ENCODE peak calls at places on chromosomes 16 and 17, in ten cellular contexts. C is T-helper 17 cell, D is A549, R is left lung, P is PC-3, I is HepG2, L is lung, F is HCT116, U is K562, T is right cardiac atrium. N is an unnamed sample. For H3K9me3, the result is how much of the 10 kb centered on the place peaks cover.

GRCh38 chr17:64707077-64707591 is 45.0 kb upstream of the SMURF2 start:
- ATAC-seq in C (no peak), D (peak), R (peak), P (peak), I (no peak), L (peak), F (peak), U (no peak), T (peak), N (peak)

GRCh38 chr17:76076765-76077581 is 2.0 kb upstream of the ZACN start:
- ATAC-seq in C (peak), D (no peak), R (no peak), P (no peak), I (no peak), L (no peak), F (no peak), U (no peak), T (no peak), N (no peak)

GRCh38 chr16:84207869-84208268 is 16.9 kb downstream of the ADAD2 start:
- ATAC-seq in C (no peak), D (no peak), R (no peak), P (no peak), I (peak), L (no peak), F (no peak), U (peak), T (no peak), N (no peak)

GRCh38 chr16:49859139-49859947 is 3.4 kb upstream of the ZNF423 start:
- ATAC-seq in C (no peak), D (no peak), R (peak), P (no peak), I (no peak), L (no peak), F (no peak), U (no peak), T (peak), N (no peak)

GRCh38 chr17:39702901-39703893 is 3.3 kb downstream of the ERBB2 start:
- ATAC-seq in C (peak), D (peak), R (peak), P (peak), I (peak), L (no peak), F (no peak), U (peak), T (peak), N (no peak)

GRCh38 chr16:82782715-82783251 is 156.0 kb downstream of the CDH13 start:
- ATAC-seq in C (no peak), D (no peak), R (no peak), P (no peak), I (no peak), L (no peak), F (no peak), U (no peak), T (peak), N (peak)

GRCh38 chr16:17331071-17331521 is 139.7 kb downstream of the XYLT1 start:
- ATAC-seq in C (no peak), D (no peak), R (peak), P (no peak), I (no peak), L (no peak), F (no peak), U (no peak), T (peak), N (peak)

GRCh38 chr17:58377005-58377660 is 25.1 kb upstream of the SUPT4H1 start:
- ATAC-seq in C (no peak), D (no peak), R (peak), P (peak), I (no peak), L (no peak), F (peak), U (no peak), T (no peak), N (no peak)

GRCh38 chr16:1567988-1568387 is 34.5 kb downstream of the TMEM204 start:
- ATAC-seq in C (no peak), D (no peak), R (no peak), P (no peak), I (no peak), L (no peak), F (no peak), U (no peak), T (no peak), N (no peak)

GRCh38 chr16:50259334-50260205 is 6.8 kb upstream of the ADCY7 start:
- ATAC-seq in C (no peak), D (no peak), R (peak), P (no peak), I (peak), L (peak), F (peak), U (no peak), T (peak), N (peak)

GRCh38 chr17:13462161-13462560 is 139.6 kb downstream of the HS3ST3A1 start:
- ATAC-seq in C (no peak), D (no peak), R (peak), P (no peak), I (peak), L (peak), F (no peak), U (no peak), T (no peak), N (no peak)

GRCh38 chr16:21072976-21073375 is 77.7 kb downstream of the DNAH3 start:
- ATAC-seq in C (no peak), D (no peak), R (no peak), P (no peak), I (no peak), L (no peak), F (no peak), U (no peak), T (no peak), N (no peak)

GRCh38 chr16:50721549-50722409 is 20.1 kb upstream of the CYLD start:
- ATAC-seq in C (no peak), D (no peak), R (no peak), P (peak), I (no peak), L (no peak), F (no peak), U (no peak), T (no peak), N (no peak)

GRCh38 chr17:57420674-57421392 is 164.5 kb downstream of the MSI2 start:
- ATAC-seq in C (no peak), D (no peak), R (no peak), P (no peak), I (no peak), L (no peak), F (no peak), U (peak), T (no peak), N (no peak)

DNA sequence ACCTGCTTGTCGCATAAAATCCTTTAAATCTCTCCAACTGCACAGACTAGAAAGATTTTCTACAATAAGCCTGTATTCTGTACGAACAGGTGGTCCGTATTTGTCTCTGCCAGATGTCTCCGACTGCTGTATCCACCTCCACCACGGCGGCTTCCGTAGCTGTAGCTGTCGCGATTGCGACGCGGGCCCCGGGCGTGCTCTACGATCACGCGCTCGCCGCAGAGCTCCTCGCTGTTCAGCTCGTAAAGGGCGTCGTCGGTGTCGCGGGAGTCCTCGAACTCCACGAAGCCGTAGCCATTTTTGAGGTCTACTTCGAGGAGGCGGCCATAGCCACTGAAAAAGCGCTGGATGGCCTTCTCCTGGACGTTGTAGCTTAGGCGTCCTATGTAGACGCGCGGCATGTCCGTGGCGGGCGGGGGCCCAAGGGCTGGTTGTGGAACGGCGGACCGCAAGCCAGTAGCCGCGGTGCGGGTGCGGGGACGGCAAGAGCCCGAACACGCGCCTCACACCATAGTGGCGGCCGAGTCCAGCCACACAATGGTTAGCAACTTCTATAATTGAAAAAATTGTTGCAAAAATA is 36.1 kb downstream of the ZNF624 start:
- ATAC-seq in C (no peak), D (no peak), R (no peak), P (no peak), I (no peak), L (no peak), F (no peak), U (no peak), T (no peak), N (no peak)
- H3K9me3 ChIP-seq in C (under half), D (half or more), R (under half), P (half or more), I (half or more), L (under half), F (under half), U (under half), T (under half), N (under half)

GRCh38 chr17:19618015-19618414 is 30.5 kb upstream of the ALDH3A2 start:
- ATAC-seq in C (no peak), D (no peak), R (no peak), P (no peak), I (no peak), L (no peak), F (no peak), U (no peak), T (no peak), N (no peak)
- H3K9me3 ChIP-seq in C (under half), D (under half), R (under half), P (under half), I (under half), L (under half), F (under half), U (under half), T (under half), N (under half)

GRCh38 chr17:77177002-77177401 is 36.2 kb downstream of the SEC14L1 start:
- ATAC-seq in C (no peak), D (no peak), R (no peak), P (no peak), I (no peak), L (no peak), F (no peak), U (no peak), T (no peak), N (no peak)

GRCh38 chr17:77178586-77178985 is 37.8 kb downstream of the SEC14L1 start:
- ATAC-seq in C (no peak), D (no peak), R (no peak), P (no peak), I (no peak), L (no peak), F (no peak), U (no peak), T (peak), N (no peak)

GRCh38 chr17:77173104-77173503 is 32.3 kb downstream of the SEC14L1 start:
- ATAC-seq in C (no peak), D (no peak), R (no peak), P (no peak), I (no peak), L (no peak), F (no peak), U (no peak), T (peak), N (no peak)

GRCh38 chr17:77178050-77178449 is 37.3 kb downstream of the SEC14L1 start:
- ATAC-seq in C (no peak), D (no peak), R (no peak), P (no peak), I (no peak), L (no peak), F (no peak), U (no peak), T (no peak), N (no peak)

GRCh38 chr17:77174928-77175720 is 34.4 kb downstream of the SEC14L1 start:
- ATAC-seq in C (no peak), D (no peak), R (no peak), P (no peak), I (no peak), L (no peak), F (no peak), U (no peak), T (no peak), N (no peak)
- H3K9me3 ChIP-seq in C (under half), D (under half), R (under half), P (under half), I (under half), L (under half), F (under half), U (under half), T (under half), N (under half)

DNA sequence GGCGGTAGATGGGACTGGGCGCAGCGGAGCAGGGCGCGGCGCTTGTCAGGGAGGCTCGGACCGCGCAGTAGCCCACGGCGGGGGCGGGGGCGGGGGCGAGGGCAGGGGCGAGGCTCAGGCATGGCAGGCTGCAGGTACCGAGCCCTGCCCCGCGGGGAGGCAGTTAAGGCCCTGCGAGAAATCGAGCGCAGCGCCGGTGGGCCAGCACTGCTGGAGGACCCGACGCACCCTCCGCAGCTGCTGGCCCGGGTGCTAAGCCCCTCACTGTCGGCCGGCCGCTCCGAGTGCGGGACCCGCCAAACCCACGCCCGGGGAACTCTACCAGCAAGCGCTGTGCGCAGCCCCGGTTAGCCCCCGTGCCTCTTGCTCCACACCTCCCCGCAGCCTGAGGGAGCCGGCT is 90.2 kb upstream of the RPL38 start:
- ATAC-seq in C (no peak), D (no peak), R (no peak), P (no peak), I (no peak), L (no peak), F (no peak), U (no peak), T (no peak), N (no peak)
- H3K9me3 ChIP-seq in C (under half), D (under half), R (under half), P (under half), I (under half), L (under half), F (under half), U (under half), T (under half), N (under half)

GRCh38 chr16:75745823-75746222 is 19.5 kb upstream of the CPHXL start:
- ATAC-seq in C (no peak), D (no peak), R (no peak), P (no peak), I (no peak), L (no peak), F (no peak), U (no peak), T (no peak), N (no peak)

GRCh38 chr16:75745242-75745641 is 19.0 kb upstream of the CPHXL start:
- ATAC-seq in C (no peak), D (no peak), R (no peak), P (no peak), I (no peak), L (no peak), F (no peak), U (no peak), T (no peak), N (no peak)

DNA sequence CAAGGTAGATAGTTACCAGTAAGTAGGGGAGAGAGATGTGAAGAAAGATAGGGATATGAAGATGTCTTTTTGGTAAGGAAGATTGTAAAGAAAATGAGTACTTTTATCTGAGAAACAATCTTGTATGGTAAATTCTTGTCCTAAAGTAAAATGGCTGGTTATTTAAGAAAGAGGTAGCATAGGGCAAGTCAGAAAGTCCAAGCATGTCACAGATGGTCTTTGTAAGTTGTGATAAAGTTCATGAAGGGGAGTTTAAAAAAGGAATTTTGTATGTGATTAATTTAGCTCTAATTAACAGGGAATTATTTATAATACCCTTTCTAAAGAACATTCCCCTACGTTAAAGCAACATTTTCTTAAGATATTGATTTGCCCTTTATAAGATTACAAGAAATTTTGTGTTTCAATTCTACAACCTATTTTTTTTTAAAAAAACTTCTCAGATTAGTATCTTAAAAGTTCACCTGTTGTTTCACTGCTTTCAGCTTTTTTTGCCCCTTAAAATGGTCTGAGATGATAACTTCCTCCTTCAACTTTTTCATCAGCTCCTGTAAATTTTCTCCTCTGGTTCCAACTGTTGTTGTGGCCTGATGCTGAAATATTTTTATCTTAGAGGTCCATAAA is 16.2 kb upstream of the CPHXL start:
- ATAC-seq in C (no peak), D (no peak), R (no peak), P (no peak), I (no peak), L (no peak), F (no peak), U (no peak), T (no peak), N (no peak)
- H3K9me3 ChIP-seq in C (under half), D (under half), R (under half), P (under half), I (half or more), L (under half), F (under half), U (under half), T (under half), N (under half)